ENCODE peak calls at places on chromosomes 7 and 10, in six cellular contexts. L, T, S, F, J and V are unnamed samples.

GRCh38 chr7:6320791-6321190 is 48.4 kb upstream of the CYTH3 start:
- DNase-seq in J (no peak), T (no peak), S (no peak), L (no peak), F (no peak), V (no peak)

GRCh38 chr10:90785782-90786181 is 72.1 kb downstream of the HTR7 start:
- DNase-seq in L (no peak), T (no peak), J (no peak), F (no peak), S (no peak), V (no peak)

GRCh38 chr10:3850999-3851937 is 66.3 kb upstream of the KLF6 start:
- DNase-seq in J (no peak), S (peak), L (no peak), T (peak), F (no peak), V (no peak)

GRCh38 chr10:129815898-129816665 is 148.0 kb downstream of the EBF3 start:
- DNase-seq in J (no peak), T (no peak), L (no peak), F (no peak), S (no peak), V (no peak)

GRCh38 chr10:67571503-67571902 is 124.5 kb downstream of the CTNNA3 start:
- DNase-seq in J (no peak), S (no peak), F (no peak), L (no peak), T (no peak), V (no peak)

GRCh38 chr10:114772496-114773196 is 48.9 kb upstream of the FHIP2A start:
- DNase-seq in S (no peak), L (no peak), F (no peak), T (no peak), J (no peak), V (no peak)

GRCh38 chr7:88009651-88010050 is 75.6 kb downstream of the ADAM22 start:
- DNase-seq in S (no peak), F (no peak), L (no peak), T (no peak), J (no peak), V (no peak)

GRCh38 chr10:89684604-89685003 is 16.8 kb upstream of the KIF20B start:
- DNase-seq in S (no peak), L (no peak), F (no peak), J (no peak), T (peak), V (no peak)

GRCh38 chr10:4867520-4868356 is 41.7 kb downstream of the AKR1E2 start:
- DNase-seq in L (no peak), T (no peak), S (peak), F (no peak), J (no peak), V (no peak)

GRCh38 chr10:102408728-102409603 is 9.6 kb downstream of the PSD start:
- DNase-seq in J (peak), F (peak), T (peak), S (peak), L (peak), V (no peak)

GRCh38 chr10:6013413-6014192 is 36.3 kb upstream of the IL15RA start:
- DNase-seq in T (no peak), F (no peak), J (no peak), L (no peak), S (no peak), V (no peak)

GRCh38 chr10:43069597-43069996 is 7.3 kb upstream of the RET start:
- DNase-seq in T (no peak), F (no peak), S (no peak), L (no peak), J (no peak), V (no peak)